ENCODE peak calls at places on chromosomes 16 and 17, in eight cellular contexts. Q is GM23338, D is stomach, V is B cell, E is cardiac muscle cell, S is nephron progenitor cell, B is ascending aorta, M is psoas muscle. Y is an unnamed sample.

GRCh38 chr16:49679085-49679484 is 176.8 kb downstream of the ZNF423 start:
- DNase-seq in D (no peak), E (no peak), S (no peak), Q (no peak), V (no peak), B (no peak), M (no peak), Y (no peak)

GRCh38 chr16:70396209-70396904 is 42.5 kb downstream of the ST3GAL2 start:
- DNase-seq in B (no peak), S (no peak), Q (no peak), V (no peak), M (no peak), E (peak), D (no peak), Y (no peak)

GRCh38 chr17:60231234-60231633 is 81.5 kb downstream of the CA4 start:
- DNase-seq in V (no peak), E (peak), M (no peak), D (no peak), Q (peak), B (no peak), S (no peak), Y (no peak)

GRCh38 chr17:74502866-74503265 is 28.4 kb downstream of the CD300LB start:
- DNase-seq in Q (no peak), M (no peak), B (no peak), S (no peak), E (no peak), D (peak), V (no peak), Y (no peak)

GRCh38 chr17:50719924-50720805 is 762 bp downstream of the LUC7L3 start:
- DNase-seq in M (no peak), S (no peak), B (no peak), E (no peak), V (no peak), D (no peak), Q (no peak), Y (no peak)

GRCh38 chr16:12553191-12553590 is 250.5 kb downstream of the CPPED1 start:
- DNase-seq in B (no peak), V (no peak), D (no peak), S (no peak), Q (no peak), E (no peak), M (no peak), Y (no peak)

GRCh38 chr17:31571124-31571892 is 179.8 kb downstream of the RAB11FIP4 start:
- DNase-seq in M (peak), V (no peak), S (no peak), Q (no peak), D (peak), E (no peak), B (peak), Y (no peak)

GRCh38 chr17:7441202-7441705 is 1.9 kb downstream of the FGF11 start:
- DNase-seq in E (no peak), S (no peak), Q (peak), V (no peak), B (no peak), M (no peak), D (no peak), Y (no peak)

GRCh38 chr17:74212262-74212912 is 984 bp upstream of the TTYH2 start:
- DNase-seq in S (peak), Q (peak), B (no peak), M (peak), V (no peak), E (no peak), D (no peak), Y (no peak)

GRCh38 chr17:12402963-12403622 is 262.6 kb upstream of the MYOCD start:
- DNase-seq in Q (no peak), S (no peak), D (no peak), V (no peak), M (no peak), B (no peak), E (no peak), Y (no peak)

GRCh38 chr17:82661717-82662683 is 13.8 kb upstream of the WDR45B start:
- DNase-seq in E (no peak), V (no peak), Q (no peak), B (no peak), D (no peak), M (peak), S (no peak), Y (no peak)

GRCh38 chr16:47037396-47037745 is 63.9 kb upstream of the DNAJA2 start:
- DNase-seq in D (peak), B (no peak), Q (peak), V (no peak), M (no peak), E (peak), S (no peak), Y (no peak)

GRCh38 chr17:40399185-40399584 is 18.5 kb downstream of the TOP2A start:
- DNase-seq in E (peak), D (no peak), Q (peak), B (no peak), S (no peak), V (no peak), M (no peak), Y (no peak)

GRCh38 chr16:15539197-15539596 is 103.8 kb downstream of the MARF1 start:
- DNase-seq in E (peak), Q (peak), D (no peak), V (no peak), S (peak), B (no peak), M (no peak), Y (no peak)

GRCh38 chr16:79013004-79013403 is 587.5 kb downstream of the MAF start:
- DNase-seq in B (no peak), S (no peak), D (no peak), V (peak), E (no peak), M (no peak), Q (no peak), Y (no peak)

GRCh38 chr16:71537643-71538042 is 11.4 kb downstream of the CHST4 start:
- DNase-seq in E (peak), M (no peak), Q (peak), B (no peak), S (peak), D (no peak), V (no peak), Y (peak)

GRCh38 chr17:76405607-76405966 is 21.2 kb downstream of the SPHK1 start:
- DNase-seq in V (no peak), E (no peak), S (no peak), Q (no peak), B (no peak), D (no peak), M (no peak), Y (no peak)

GRCh38 chr17:152860-153420 is 15.6 kb downstream of the SCGB1C2 start:
- DNase-seq in V (no peak), Q (no peak), S (no peak), E (no peak), M (peak), B (peak), D (no peak), Y (no peak)

GRCh38 chr17:5115673-5116651 is at the start of gene USP6:
- DNase-seq in E (no peak), V (no peak), Q (peak), D (no peak), M (no peak), S (no peak), B (no peak), Y (no peak)

GRCh38 chr17:50270430-50271172 is 3.7 kb upstream of the TMEM92 start:
- DNase-seq in V (no peak), B (peak), Q (peak), E (peak), S (no peak), M (no peak), D (peak), Y (peak)

GRCh38 chr16:3855142-3855541 is 25.4 kb downstream of the CREBBP start:
- DNase-seq in B (no peak), Q (no peak), E (no peak), M (no peak), D (no peak), S (no peak), V (no peak), Y (no peak)

GRCh38 chr17:18093616-18094408 is 6.1 kb downstream of the DRG2 start:
- DNase-seq in B (no peak), Q (peak), M (peak), E (peak), S (no peak), V (no peak), D (no peak), Y (no peak)

GRCh38 chr17:37516131-37516561 is 26.5 kb downstream of the DUSP14 start:
- DNase-seq in B (no peak), D (no peak), M (no peak), Q (no peak), E (peak), S (no peak), V (no peak), Y (no peak)

GRCh38 chr17:12866244-12866643 is 76.9 kb downstream of the ARHGAP44 start:
- DNase-seq in D (no peak), M (no peak), B (no peak), V (no peak), E (no peak), Q (no peak), S (no peak), Y (no peak)

GRCh38 chr16:86016201-86016965 is 117.4 kb downstream of the IRF8 start:
- DNase-seq in S (peak), V (peak), D (no peak), B (no peak), M (no peak), Q (peak), E (peak), Y (peak)

GRCh38 chr16:592518-593306 is 2.8 kb downstream of the RAB40C start:
- DNase-seq in Q (no peak), D (peak), B (peak), E (no peak), V (no peak), M (peak), S (no peak), Y (no peak)

GRCh38 chr16:79715088-79715487 is 114.6 kb upstream of the MAF start:
- DNase-seq in D (no peak), V (no peak), B (no peak), E (no peak), Q (no peak), S (no peak), M (no peak), Y (no peak)

GRCh38 chr17:9331512-9332163 is 244.0 kb downstream of the STX8 start:
- DNase-seq in D (no peak), Q (no peak), B (no peak), M (no peak), S (no peak), E (no peak), V (no peak), Y (no peak)

GRCh38 chr16:49482690-49483089 is 109.1 kb downstream of the C16orf78 start:
- DNase-seq in D (no peak), E (no peak), Q (no peak), B (peak), V (no peak), S (no peak), M (no peak), Y (no peak)

GRCh38 chr17:17940451-17940911 is 31.7 kb downstream of the TOM1L2 start:
- DNase-seq in V (no peak), E (no peak), D (no peak), M (no peak), Q (no peak), S (no peak), B (no peak), Y (no peak)

GRCh38 chr17:79490530-79490929 is 120.3 kb downstream of the RBFOX3 start:
- DNase-seq in V (no peak), E (no peak), B (no peak), Q (no peak), S (no peak), D (no peak), M (no peak), Y (no peak)

GRCh38 chr17:45784583-45785372 is 658 bp downstream of the CRHR1 start:
- DNase-seq in M (peak), Q (peak), B (no peak), D (peak), E (peak), S (peak), V (no peak), Y (peak)

GRCh38 chr17:51803161-51803560 is 355.4 kb downstream of the CA10 start:
- DNase-seq in D (no peak), B (no peak), Q (peak), S (peak), E (no peak), V (no peak), M (no peak), Y (no peak)

GRCh38 chr16:81600275-81600674 is 155.7 kb downstream of the CMIP start:
- DNase-seq in M (no peak), Q (no peak), B (no peak), E (peak), D (no peak), S (no peak), V (no peak), Y (no peak)

GRCh38 chr17:79796570-79797491 is at the start of gene CBX8:
- DNase-seq in M (peak), Q (peak), S (peak), D (peak), B (peak), V (peak), E (peak), Y (peak)

GRCh38 chr16:57986196-57986595 is 14.3 kb downstream of the ZNF319 start:
- DNase-seq in E (no peak), Q (no peak), V (no peak), M (no peak), B (no peak), S (no peak), D (no peak), Y (no peak)

GRCh38 chr16:30121741-30122620 is 1.0 kb downstream of the MAPK3 start:
- DNase-seq in Q (no peak), B (peak), S (no peak), E (no peak), M (peak), D (peak), V (no peak), Y (no peak)

GRCh38 chr16:52545157-52545543 is 1.8 kb downstream of the TOX3 start:
- DNase-seq in V (no peak), S (no peak), D (no peak), E (peak), M (no peak), B (no peak), Q (peak), Y (no peak)

GRCh38 chr17:32009262-32009542 is 2.0 kb downstream of the LRRC37B start:
- DNase-seq in S (no peak), M (no peak), B (no peak), E (no peak), D (no peak), Q (no peak), V (no peak), Y (no peak)

GRCh38 chr17:3693099-3693498 is 2.9 kb downstream of the P2RX5 start:
- DNase-seq in E (no peak), D (no peak), B (no peak), S (no peak), M (no peak), V (no peak), Q (no peak), Y (no peak)

GRCh38 chr17:3691539-3692166 is 4.3 kb downstream of the P2RX5 start:
- DNase-seq in E (no peak), S (no peak), V (no peak), M (no peak), D (no peak), B (no peak), Q (peak), Y (no peak)

GRCh38 chr17:3690094-3690715 is 5.8 kb downstream of the P2RX5 start:
- DNase-seq in B (no peak), V (no peak), M (no peak), S (no peak), D (no peak), Q (no peak), E (no peak), Y (no peak)

GRCh38 chr17:3693829-3694231 is 2.1 kb downstream of the P2RX5 start:
- DNase-seq in E (no peak), M (no peak), B (no peak), S (no peak), V (peak), Q (no peak), D (no peak), Y (no peak)

GRCh38 chr17:3692346-3692745 is 3.6 kb downstream of the P2RX5 start:
- DNase-seq in B (no peak), Q (peak), S (no peak), E (no peak), V (no peak), D (no peak), M (no peak), Y (no peak)
- TF ChIP-seq CTCF in B (no peak), Q (peak), S (no peak), E (no peak), V (peak), D (no peak), M (no peak), Y (no peak)

GRCh38 chr17:80860703-80861359 is 130.8 kb upstream of the CHMP6 start:
- DNase-seq in S (no peak), M (no peak), Q (no peak), E (no peak), B (no peak), D (no peak), V (no peak), Y (no peak)
- TF ChIP-seq CTCF in S (no peak), M (no peak), Q (no peak), E (no peak), B (no peak), D (no peak), V (no peak), Y (no peak)

DNA sequence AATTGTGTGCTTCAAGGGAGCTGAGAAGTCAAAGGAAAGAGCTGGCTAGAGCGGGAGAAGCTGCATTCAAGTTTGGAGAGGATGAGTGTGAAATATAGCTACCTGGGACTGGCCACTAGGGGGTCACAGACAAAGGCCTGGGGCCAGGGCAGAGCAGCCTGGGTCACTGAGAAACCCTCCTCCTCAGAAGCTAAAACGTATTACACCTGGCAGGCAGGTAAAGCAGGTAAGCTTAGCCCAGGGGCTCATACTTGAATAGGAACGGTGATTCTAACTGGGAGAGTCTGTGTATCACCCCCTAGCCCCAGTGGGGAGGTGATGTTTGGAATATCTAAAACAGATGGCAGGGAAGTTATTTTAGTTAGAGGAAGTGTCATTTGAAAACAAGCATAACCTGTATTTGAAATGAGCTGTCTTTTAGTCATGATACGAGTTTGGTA is 6.8 kb downstream of the KRT37 start:
- DNase-seq in E (peak), S (no peak), Q (peak), V (no peak), M (no peak), B (no peak), D (no peak), Y (no peak)
- TF ChIP-seq CTCF in E (peak), S (peak), Q (peak), V (peak), M (peak), B (no peak), D (no peak), Y (peak)

DNA sequence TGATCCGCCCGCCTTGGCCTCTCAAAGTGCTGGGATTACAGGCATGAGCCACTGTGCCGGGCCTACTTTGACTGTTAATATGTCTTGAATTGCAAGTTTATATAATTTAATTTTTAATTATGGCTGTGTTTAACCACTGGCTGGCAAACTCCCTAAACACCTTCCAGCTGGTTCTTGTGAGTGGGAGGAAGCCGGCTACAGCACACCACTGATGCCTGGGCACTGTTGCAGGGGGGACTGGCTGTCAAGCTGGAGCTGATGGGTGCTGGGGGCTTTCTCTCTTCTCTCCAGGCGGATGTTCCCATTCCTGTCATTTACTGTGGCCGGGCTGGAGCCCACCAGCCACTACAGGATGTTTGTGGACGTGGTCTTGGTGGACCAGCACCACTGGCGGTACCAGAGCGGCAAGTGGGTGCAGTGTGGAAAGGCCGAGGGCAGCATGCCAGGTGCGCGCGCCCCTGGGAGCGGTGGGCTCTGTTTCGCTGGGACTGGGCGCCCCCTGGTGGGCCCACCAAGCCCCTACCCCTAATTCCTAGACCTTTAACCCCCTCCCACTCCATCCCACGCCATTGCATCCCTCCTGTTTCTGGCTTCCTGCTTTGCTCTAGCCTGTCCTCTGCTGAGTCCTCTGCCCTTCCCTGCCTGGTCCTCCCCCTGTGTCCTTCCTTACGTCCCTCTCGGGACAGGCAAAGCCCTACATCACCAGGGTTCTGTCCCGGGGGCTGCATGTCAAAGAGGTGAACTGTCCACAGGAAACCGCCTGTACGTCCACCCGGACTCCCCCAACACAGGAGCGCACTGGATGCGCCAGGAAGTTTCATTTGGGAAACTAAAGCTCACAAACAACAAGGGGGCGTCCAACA is 9.5 kb downstream of the TBX21 start:
- DNase-seq in S (peak), V (peak), Q (peak), E (peak), B (peak), M (no peak), D (no peak), Y (peak)
- TF ChIP-seq CTCF in S (peak), V (peak), Q (peak), E (peak), B (no peak), M (no peak), D (no peak), Y (peak)

DNA sequence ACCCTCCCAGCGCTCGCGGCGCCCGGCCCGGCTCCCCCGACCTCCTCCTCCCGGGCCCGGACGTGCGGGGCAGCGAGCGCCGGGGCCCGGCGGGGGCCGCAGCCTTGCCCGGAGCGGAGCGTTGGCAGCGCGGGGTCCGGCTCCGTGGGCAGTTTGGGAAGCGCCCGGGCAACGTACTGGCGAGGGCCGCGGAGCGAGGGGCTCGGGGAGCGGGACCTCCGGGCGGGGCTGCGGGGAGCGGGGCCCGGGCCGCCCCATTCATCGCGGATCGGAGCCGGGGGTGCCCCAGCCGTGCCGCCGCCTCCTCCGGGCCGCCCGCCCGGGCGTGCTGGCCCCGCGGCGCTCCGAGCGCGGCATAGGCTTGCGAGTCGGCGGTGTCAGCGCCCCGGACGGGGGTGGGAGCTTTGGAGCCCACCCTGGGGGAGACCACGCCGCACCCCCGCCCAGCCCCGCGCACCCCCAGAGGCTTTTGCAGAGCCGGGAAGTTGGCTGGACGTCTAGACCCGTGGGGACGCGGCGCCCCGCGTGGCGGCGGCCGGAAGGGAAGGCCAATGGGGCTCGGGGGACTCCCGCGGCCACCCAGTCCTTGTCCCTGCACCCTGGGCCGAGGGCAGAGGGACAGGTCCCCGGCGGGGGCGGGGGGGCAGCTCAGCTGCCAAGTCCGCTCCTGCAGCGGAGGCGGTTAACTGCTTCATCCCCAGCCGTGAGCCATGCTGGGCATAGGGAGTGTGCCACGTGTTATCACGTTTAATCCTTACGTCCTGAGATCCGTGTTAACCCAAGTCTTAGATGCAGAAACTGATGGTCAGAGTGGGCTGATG is 852 bp downstream of the ZNF469 start:
- DNase-seq in S (peak), M (peak), V (peak), E (peak), D (peak), Q (peak), B (no peak), Y (peak)
- TF ChIP-seq CTCF in S (peak), M (peak), V (peak), E (peak), D (peak), Q (peak), B (peak), Y (peak)